ENCODE peak calls at places on chromosomes 7 and 10, in four cellular contexts. One of them, this sample, is unnamed.

GRCh38 chr10:116014859-116015258 is 258.1 kb downstream of the GFRA1 start:
- DNase-seq in GM20000: no peak
- DNase-seq in activated T-helper 1 cell treated with Interleukin-2 at 50 U/mL for 16 hours: no peak
- DNase-seq in Daoy: no peak
- DNase-seq in this sample: no peak

GRCh38 chr10:113030453-113030852 is 80.4 kb downstream of the TCF7L2 start:
- DNase-seq in GM20000: no peak
- DNase-seq in activated T-helper 1 cell treated with Interleukin-2 at 50 U/mL for 16 hours: no peak
- DNase-seq in Daoy: no peak
- DNase-seq in this sample: no peak

GRCh38 chr10:22553452-22553995 is 160.9 kb downstream of the PIP4K2A start:
- DNase-seq in GM20000: no peak
- DNase-seq in activated T-helper 1 cell treated with Interleukin-2 at 50 U/mL for 16 hours: no peak
- DNase-seq in Daoy: no peak
- DNase-seq in this sample: no peak

GRCh38 chr10:33476757-33477273 is 142.3 kb upstream of the NRP1 start:
- DNase-seq in GM20000: no peak
- DNase-seq in activated T-helper 1 cell treated with Interleukin-2 at 50 U/mL for 16 hours: no peak
- DNase-seq in Daoy: no peak
- DNase-seq in this sample: no peak

GRCh38 chr7:45407730-45408406 is 166.3 kb upstream of the ADCY1 start:
- DNase-seq in GM20000: no peak
- DNase-seq in activated T-helper 1 cell treated with Interleukin-2 at 50 U/mL for 16 hours: no peak
- DNase-seq in Daoy: no peak
- DNase-seq in this sample: no peak

GRCh38 chr10:71323407-71323806 is 4.3 kb downstream of the SLC29A3 start:
- DNase-seq in GM20000: no peak
- DNase-seq in activated T-helper 1 cell treated with Interleukin-2 at 50 U/mL for 16 hours: no peak
- DNase-seq in Daoy: peak; percentile 17
- DNase-seq in this sample: no peak

GRCh38 chr7:7693881-7694280 is 24.5 kb downstream of the RPA3 start:
- DNase-seq in GM20000: no peak
- DNase-seq in activated T-helper 1 cell treated with Interleukin-2 at 50 U/mL for 16 hours: no peak
- DNase-seq in Daoy: peak; percentile 60
- DNase-seq in this sample: no peak

GRCh38 chr7:50142421-50143113 is 49.5 kb upstream of the ZPBP start:
- DNase-seq in GM20000: no peak
- DNase-seq in activated T-helper 1 cell treated with Interleukin-2 at 50 U/mL for 16 hours: no peak
- DNase-seq in Daoy: peak; percentile 45
- DNase-seq in this sample: peak; percentile 24

GRCh38 chr7:135602304-135602703 is 44.6 kb downstream of the NUP205 start:
- DNase-seq in GM20000: no peak
- DNase-seq in activated T-helper 1 cell treated with Interleukin-2 at 50 U/mL for 16 hours: no peak
- DNase-seq in Daoy: no peak
- DNase-seq in this sample: no peak

GRCh38 chr10:110214380-110214826 is 7.0 kb downstream of the MXI1 start:
- DNase-seq in GM20000: peak; percentile 54
- DNase-seq in activated T-helper 1 cell treated with Interleukin-2 at 50 U/mL for 16 hours: no peak
- DNase-seq in Daoy: no peak
- DNase-seq in this sample: no peak

GRCh38 chr10:60230892-60231291 is 158.8 kb downstream of the ANK3 start:
- DNase-seq in GM20000: no peak
- DNase-seq in activated T-helper 1 cell treated with Interleukin-2 at 50 U/mL for 16 hours: no peak
- DNase-seq in Daoy: no peak
- DNase-seq in this sample: no peak

GRCh38 chr10:124615259-124615658 is 128.9 kb downstream of the FAM53B start:
- DNase-seq in GM20000: no peak
- DNase-seq in activated T-helper 1 cell treated with Interleukin-2 at 50 U/mL for 16 hours: no peak
- DNase-seq in Daoy: no peak
- DNase-seq in this sample: no peak

GRCh38 chr7:36215017-36215621 is 62.1 kb downstream of the EEPD1 start:
- DNase-seq in GM20000: no peak
- DNase-seq in activated T-helper 1 cell treated with Interleukin-2 at 50 U/mL for 16 hours: no peak
- DNase-seq in Daoy: no peak
- DNase-seq in this sample: no peak

GRCh38 chr10:121205625-121206024 is 354.5 kb downstream of the WDR11 start:
- DNase-seq in GM20000: no peak
- DNase-seq in activated T-helper 1 cell treated with Interleukin-2 at 50 U/mL for 16 hours: no peak
- DNase-seq in Daoy: no peak
- DNase-seq in this sample: no peak

GRCh38 chr10:8392216-8392615 is 337.7 kb downstream of the GATA3 start:
- DNase-seq in GM20000: no peak
- DNase-seq in activated T-helper 1 cell treated with Interleukin-2 at 50 U/mL for 16 hours: no peak
- DNase-seq in Daoy: no peak
- DNase-seq in this sample: no peak

GRCh38 chr10:98528785-98529183 is 82.0 kb upstream of the HPS1 start:
- DNase-seq in GM20000: no peak
- DNase-seq in activated T-helper 1 cell treated with Interleukin-2 at 50 U/mL for 16 hours: no peak
- DNase-seq in Daoy: no peak
- DNase-seq in this sample: no peak

GRCh38 chr10:119205926-119206602 is 1.3 kb upstream of the GRK5 start:
- DNase-seq in GM20000: peak; percentile 75
- DNase-seq in activated T-helper 1 cell treated with Interleukin-2 at 50 U/mL for 16 hours: no peak
- DNase-seq in Daoy: peak; percentile 51
- DNase-seq in this sample: peak; percentile 22

GRCh38 chr10:12041766-12042408 is 722 bp downstream of the UPF2 start:
- DNase-seq in GM20000: peak; percentile 26
- DNase-seq in activated T-helper 1 cell treated with Interleukin-2 at 50 U/mL for 16 hours: no peak
- DNase-seq in Daoy: peak; percentile 14
- DNase-seq in this sample: peak; percentile 3

GRCh38 chr10:113151178-113151577 is 201.1 kb downstream of the TCF7L2 start:
- DNase-seq in GM20000: no peak
- DNase-seq in activated T-helper 1 cell treated with Interleukin-2 at 50 U/mL for 16 hours: no peak
- DNase-seq in Daoy: no peak
- DNase-seq in this sample: no peak

GRCh38 chr10:66167816-66168215 is 758.0 kb upstream of the LRRTM3 start:
- DNase-seq in GM20000: no peak
- DNase-seq in activated T-helper 1 cell treated with Interleukin-2 at 50 U/mL for 16 hours: no peak
- DNase-seq in Daoy: no peak
- DNase-seq in this sample: no peak

GRCh38 chr7:6647541-6647940 is 10.4 kb downstream of the ZNF316 start:
- DNase-seq in GM20000: no peak
- DNase-seq in activated T-helper 1 cell treated with Interleukin-2 at 50 U/mL for 16 hours: no peak
- DNase-seq in Daoy: no peak
- DNase-seq in this sample: no peak

GRCh38 chr7:44212581-44213184 is 11.9 kb downstream of the YKT6 start:
- DNase-seq in GM20000: no peak
- DNase-seq in activated T-helper 1 cell treated with Interleukin-2 at 50 U/mL for 16 hours: no peak
- DNase-seq in Daoy: no peak
- DNase-seq in this sample: no peak

GRCh38 chr7:140033779-140034363 is 28.9 kb downstream of the PARP12 start:
- DNase-seq in GM20000: no peak
- DNase-seq in activated T-helper 1 cell treated with Interleukin-2 at 50 U/mL for 16 hours: no peak
- DNase-seq in Daoy: no peak
- DNase-seq in this sample: no peak